ENCODE peak calls at places on chromosomes 1 and 21, in four cellular contexts. X, R, K and N are unnamed samples. For H4K20me1, the result is how much of the 10 kb centered on the place peaks cover.

GRCh38 chr1:14945132-14946010 is 208.2 kb upstream of the TMEM51 start:
- DNase-seq in X (no peak), K (no peak), R (no peak), N (peak)

GRCh38 chr1:87208936-87209335 is 119.7 kb upstream of the LMO4 start:
- DNase-seq in X (no peak), K (no peak), R (no peak), N (no peak)

GRCh38 chr1:111813440-111814304 is 58.0 kb downstream of the DDX20 start:
- DNase-seq in R (peak), K (no peak), X (no peak), N (no peak)

GRCh38 chr21:33588485-33589335 is at the start of gene DONSON:
- DNase-seq in K (peak), X (peak), R (peak), N (peak)

GRCh38 chr1:56890229-56890628 is 35.6 kb downstream of the C8A start:
- DNase-seq in X (no peak), R (peak), K (no peak), N (no peak)

GRCh38 chr1:11072216-11072917 is 12.5 kb upstream of the SRM start:
- DNase-seq in R (no peak), K (no peak), X (no peak), N (no peak)

GRCh38 chr1:58852731-58853485 is 69.1 kb upstream of the JUN start:
- DNase-seq in K (no peak), X (no peak), R (no peak), N (no peak)

GRCh38 chr1:64112281-64112680 is 91.1 kb upstream of the UBE2U start:
- DNase-seq in R (no peak), K (no peak), X (no peak), N (no peak)

GRCh38 chr1:78005755-78006154 is 1.0 kb downstream of the DNAJB4 start:
- DNase-seq in K (no peak), R (peak), X (no peak), N (peak)

GRCh38 chr1:1287288-1288110 is 7.3 kb downstream of the SCNN1D start:
- DNase-seq in X (no peak), K (no peak), R (no peak), N (no peak)

GRCh38 chr1:1080122-1080753 is 6.1 kb upstream of the RNF223 start:
- DNase-seq in R (peak), X (peak), K (no peak), N (peak)

GRCh38 chr1:205576805-205577761 is 54.7 kb downstream of the ELK4 start:
- DNase-seq in K (no peak), X (no peak), R (no peak), N (no peak)

GRCh38 chr1:234684854-234685253 is 74.9 kb upstream of the IRF2BP2 start:
- DNase-seq in K (no peak), X (no peak), R (no peak), N (no peak)

GRCh38 chr21:46119565-46120271 is 21.8 kb downstream of the COL6A2 start:
- DNase-seq in X (no peak), R (no peak), K (no peak), N (peak)

GRCh38 chr1:47782414-47783165 is 214.6 kb downstream of the TRABD2B start:
- DNase-seq in X (no peak), K (no peak), R (no peak), N (no peak)

GRCh38 chr1:16015960-16016901 is 1.6 kb downstream of the HSPB7 start:
- DNase-seq in X (no peak), K (no peak), R (no peak), N (no peak)

GRCh38 chr1:26408604-26409003 is 2.0 kb upstream of the LIN28A start:
- DNase-seq in K (no peak), X (peak), R (peak), N (no peak)

GRCh38 chr1:195608883-195609282 is 999.4 kb downstream of the KCNT2 start:
- DNase-seq in K (no peak), X (no peak), R (no peak), N (no peak)

GRCh38 chr1:189429610-189430009 is 1048.1 kb downstream of the BRINP3 start:
- DNase-seq in K (no peak), R (peak), X (peak), N (peak)

GRCh38 chr1:117025568-117025967 is 24.0 kb downstream of the CD101 start:
- DNase-seq in K (no peak), X (no peak), R (no peak), N (no peak)

GRCh38 chr1:40646385-40646784 is 19.1 kb downstream of the RIMS3 start:
- DNase-seq in K (no peak), R (peak), X (no peak), N (no peak)

GRCh38 chr1:210598135-210598652 is 269.5 kb downstream of the HHAT start:
- DNase-seq in K (no peak), R (peak), X (no peak), N (no peak)

GRCh38 chr1:155166373-155167165 is 6.5 kb downstream of the KRTCAP2 start:
- DNase-seq in K (no peak), X (no peak), R (no peak), N (peak)

GRCh38 chr1:109996476-109996875 is 11.9 kb downstream of the AHCYL1 start:
- DNase-seq in K (no peak), R (no peak), X (no peak), N (no peak)

GRCh38 chr1:228226956-228227791 is 19.3 kb downstream of the OBSCN start:
- DNase-seq in X (no peak), K (no peak), R (peak), N (no peak)

GRCh38 chr21:14889080-14889805 is 175.6 kb downstream of the NRIP1 start:
- DNase-seq in X (no peak), K (no peak), R (peak), N (no peak)

GRCh38 chr1:154883919-154884867 is 14.1 kb upstream of the KCNN3 start:
- DNase-seq in R (no peak), X (peak), K (no peak), N (no peak)

GRCh38 chr1:234208791-234209190 is 164.5 kb upstream of the COA6 start:
- DNase-seq in K (no peak), X (no peak), R (no peak), N (no peak)

GRCh38 chr1:43441894-43442632 is 11.7 kb downstream of the HYI start:
- DNase-seq in X (no peak), R (no peak), K (no peak), N (no peak)

GRCh38 chr21:44425895-44426662 is 29.2 kb upstream of the LRRC3 start:
- DNase-seq in R (no peak), X (no peak), K (no peak), N (no peak)

GRCh38 chr1:159921251-159921650 is 4.1 kb downstream of the TAGLN2 start:
- DNase-seq in K (peak), R (no peak), X (no peak), N (no peak)

GRCh38 chr1:165075725-165076370 is 280.7 kb downstream of the LMX1A start:
- DNase-seq in K (no peak), X (peak), R (peak), N (peak)

GRCh38 chr1:50156241-50157010 is 47.7 kb downstream of the ELAVL4 start:
- DNase-seq in R (no peak), K (no peak), X (no peak), N (no peak)

GRCh38 chr1:222654849-222655248 is 37.0 kb downstream of the MIA3 start:
- DNase-seq in X (no peak), K (peak), R (no peak), N (no peak)

GRCh38 chr1:160095382-160096105 is 2.9 kb downstream of the IGSF8 start:
- DNase-seq in R (no peak), K (no peak), X (no peak), N (no peak)

GRCh38 chr21:29018540-29018939 is 609 bp downstream of the RWDD2B start:
- DNase-seq in R (no peak), X (no peak), K (no peak), N (peak)

GRCh38 chr21:41321908-41322495 is 5.4 kb downstream of the FAM3B start:
- DNase-seq in X (no peak), K (no peak), R (no peak), N (no peak)
- TF ChIP-seq RAD21 in X (no peak), K (no peak), R (no peak), N (no peak)

GRCh38 chr1:199220046-199220445 is 581.2 kb downstream of the PTPRC start:
- DNase-seq in R (no peak), K (no peak), X (no peak), N (no peak)
- H4K20me1 ChIP-seq in R (under half), K (under half), X (under half), N (under half)

GRCh38 chr1:69921501-69921900 is 283.9 kb downstream of the LRRC40 start:
- DNase-seq in R (no peak), K (no peak), X (no peak), N (no peak)

GRCh38 chr1:69915347-69915746 is 290.0 kb downstream of the LRRC40 start:
- DNase-seq in K (no peak), R (no peak), X (no peak), N (no peak)

GRCh38 chr1:69913967-69914366 is 291.4 kb downstream of the LRRC40 start:
- DNase-seq in K (no peak), R (no peak), X (no peak), N (no peak)

GRCh38 chr1:69919129-69919921 is 286.1 kb downstream of the LRRC40 start:
- DNase-seq in K (no peak), R (no peak), X (no peak), N (no peak)

DNA sequence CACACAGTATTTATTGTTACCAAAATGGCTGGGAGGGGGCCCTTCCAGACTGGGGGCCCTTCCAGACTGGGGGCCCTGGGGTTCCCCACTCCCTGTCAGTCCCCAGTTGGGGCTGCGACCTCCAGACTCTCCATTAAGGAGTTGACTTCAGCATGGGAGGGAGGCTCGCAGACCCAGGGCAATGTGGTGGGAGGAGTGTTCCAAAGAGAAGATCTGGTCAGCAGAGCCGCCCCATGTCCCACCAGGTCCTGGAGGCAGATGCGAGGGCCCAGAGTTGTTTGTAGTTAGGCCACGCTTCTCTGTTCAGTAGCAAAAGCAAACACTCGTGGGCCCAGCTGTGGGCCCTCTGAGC is 285.5 kb downstream of the LRRC40 start:
- DNase-seq in K (no peak), R (no peak), X (no peak), N (no peak)
- TF ChIP-seq NFIC in K (no peak), R (no peak), X (no peak), N (no peak)

DNA sequence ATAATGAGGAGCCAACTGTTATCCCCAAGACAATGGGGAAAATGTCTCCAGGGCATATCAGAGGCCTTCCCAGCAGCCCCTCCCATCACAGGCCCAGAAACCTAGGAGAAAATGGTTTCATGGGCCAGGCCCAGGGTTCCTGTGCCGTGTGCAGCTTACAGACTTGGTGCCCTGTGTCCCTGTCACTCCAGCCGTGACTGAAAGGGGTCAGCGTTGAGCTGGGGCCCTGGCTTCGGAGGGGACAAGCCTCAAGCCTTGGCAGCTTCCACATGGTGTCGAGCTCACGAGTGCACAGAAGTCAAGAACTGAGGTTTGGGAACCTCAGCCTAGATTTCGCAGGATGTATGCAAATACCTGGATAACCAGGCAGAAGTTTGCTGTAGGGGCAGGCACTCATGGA is 18.1 kb downstream of the SIPA1L2 start:
- DNase-seq in K (no peak), X (no peak), R (no peak), N (no peak)
- TF ChIP-seq RAD21 in K (no peak), X (no peak), R (no peak), N (no peak)